ENCODE peak calls at places on chromosomes 11 and 22, in five cellular contexts. One of them, this sample, is unnamed.

GRCh38 chr22:37860796-37861421 is 11.7 kb downstream of the EIF3L start:
- DNase-seq in GM12878: no peak
- DNase-seq in HepG2: no peak
- DNase-seq in SK-N-SH: no peak
- DNase-seq in K562: no peak
- DNase-seq in this sample: no peak

GRCh38 chr11:15158351-15159015 is 43.8 kb downstream of the INSC start:
- DNase-seq in GM12878: no peak
- DNase-seq in SK-N-SH: no peak
- DNase-seq in K562: no peak
- DNase-seq in HepG2: no peak
- DNase-seq in this sample: no peak

GRCh38 chr11:91926967-91927366 is 297.7 kb upstream of the FAT3 start:
- DNase-seq in GM12878: no peak
- DNase-seq in HepG2: no peak
- DNase-seq in K562: no peak
- DNase-seq in SK-N-SH: no peak
- DNase-seq in this sample: no peak

GRCh38 chr11:62071408-62071807 is 52.4 kb upstream of the INCENP start:
- DNase-seq in GM12878: no peak
- DNase-seq in SK-N-SH: no peak
- DNase-seq in HepG2: no peak
- DNase-seq in K562: no peak
- DNase-seq in this sample: no peak

GRCh38 chr22:50206599-50206998 is 5.8 kb downstream of the SELENOO start:
- DNase-seq in GM12878: no peak
- DNase-seq in HepG2: peak
- DNase-seq in SK-N-SH: peak
- DNase-seq in K562: peak
- DNase-seq in this sample: peak

GRCh38 chr11:44380009-44380313 is 70.0 kb upstream of the ALX4 start:
- DNase-seq in K562: no peak
- DNase-seq in GM12878: no peak
- DNase-seq in HepG2: no peak
- DNase-seq in SK-N-SH: no peak
- DNase-seq in this sample: no peak

GRCh38 chr11:116518141-116518540 is 254.6 kb downstream of the BUD13 start:
- DNase-seq in GM12878: no peak
- DNase-seq in K562: no peak
- DNase-seq in HepG2: no peak
- DNase-seq in SK-N-SH: no peak
- DNase-seq in this sample: no peak

GRCh38 chr11:66856496-66857233 is at the start of gene LRFN4:
- DNase-seq in SK-N-SH: peak
- DNase-seq in HepG2: no peak
- DNase-seq in GM12878: no peak
- DNase-seq in K562: peak
- DNase-seq in this sample: peak

GRCh38 chr11:100739636-100740035 is 52.5 kb downstream of the ARHGAP42 start:
- DNase-seq in SK-N-SH: no peak
- DNase-seq in HepG2: peak
- DNase-seq in GM12878: no peak
- DNase-seq in K562: no peak
- DNase-seq in this sample: no peak

GRCh38 chr11:16807306-16807705 is 68.9 kb downstream of the C11orf58 start:
- DNase-seq in SK-N-SH: no peak
- DNase-seq in K562: no peak
- DNase-seq in GM12878: no peak
- DNase-seq in HepG2: no peak
- DNase-seq in this sample: no peak
- TF ChIP-seq FOXM1 in SK-N-SH: no peak
- TF ChIP-seq FOXM1 in K562: no peak
- TF ChIP-seq FOXM1 in GM12878: no peak
- TF ChIP-seq FOXM1 in HepG2: no peak
- TF ChIP-seq FOXM1 in this sample: no peak

DNA sequence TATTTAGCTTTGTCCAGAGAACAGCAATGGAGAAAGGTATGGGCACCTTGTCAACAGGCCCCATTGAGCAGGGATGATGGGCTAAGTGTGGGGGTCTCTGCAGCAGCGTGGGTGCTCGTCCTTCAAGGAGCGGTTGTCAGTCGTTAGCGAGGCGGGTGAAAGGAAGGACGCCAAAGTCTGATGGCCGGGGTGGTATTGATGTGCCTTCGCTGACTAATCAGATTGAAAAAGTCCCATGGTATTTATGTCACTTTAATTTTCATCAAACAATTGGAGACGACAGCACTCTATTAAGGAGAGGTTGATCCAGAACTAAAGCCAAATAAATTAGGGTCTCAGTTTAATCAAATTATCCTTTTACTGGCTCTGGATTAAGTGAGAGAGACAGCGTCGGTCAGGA is 9.6 kb downstream of the HTATIP2 start:
- DNase-seq in SK-N-SH: no peak
- DNase-seq in GM12878: no peak
- DNase-seq in K562: no peak
- DNase-seq in HepG2: no peak
- DNase-seq in this sample: no peak
- TF ChIP-seq FOXM1 in SK-N-SH: no peak
- TF ChIP-seq FOXM1 in GM12878: no peak
- TF ChIP-seq FOXM1 in K562: no peak
- TF ChIP-seq FOXM1 in HepG2: no peak
- TF ChIP-seq FOXM1 in this sample: no peak

DNA sequence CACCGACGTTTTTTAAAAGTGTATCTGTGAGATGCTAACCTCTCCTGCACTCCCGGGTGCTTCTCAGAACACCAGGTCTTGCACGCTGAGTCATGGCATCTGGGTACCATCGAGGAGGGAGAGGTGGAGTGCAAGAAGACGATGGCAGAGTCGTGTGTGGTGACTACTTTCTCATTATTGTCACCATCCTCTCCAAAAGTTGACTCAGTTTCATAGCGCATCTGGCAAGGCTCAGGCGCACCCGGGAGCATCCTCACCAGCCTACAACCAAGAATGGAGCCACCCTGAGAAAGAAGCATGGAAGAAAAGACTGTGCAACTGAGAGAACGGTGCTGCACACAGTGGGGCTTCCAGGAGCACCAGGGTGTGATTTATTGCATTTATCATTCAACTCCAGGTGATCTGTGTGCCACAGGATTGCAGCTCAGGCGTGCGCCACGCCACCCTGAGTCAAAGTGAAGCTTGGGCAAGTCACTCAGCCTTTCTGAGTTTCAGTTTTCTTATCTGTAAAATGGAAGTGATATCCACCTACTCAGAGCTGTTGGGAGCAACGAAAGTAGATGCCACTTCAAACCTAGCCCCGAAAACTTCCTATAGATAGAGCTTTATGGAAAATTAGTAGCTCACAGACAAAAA is 65.4 kb downstream of the LINC01488 start:
- DNase-seq in K562: no peak
- DNase-seq in SK-N-SH: no peak
- DNase-seq in GM12878: peak
- DNase-seq in HepG2: no peak
- DNase-seq in this sample: no peak
- TF ChIP-seq FOXM1 in K562: no peak
- TF ChIP-seq FOXM1 in SK-N-SH: no peak
- TF ChIP-seq FOXM1 in GM12878: no peak
- TF ChIP-seq FOXM1 in HepG2: no peak
- TF ChIP-seq FOXM1 in this sample: no peak

DNA sequence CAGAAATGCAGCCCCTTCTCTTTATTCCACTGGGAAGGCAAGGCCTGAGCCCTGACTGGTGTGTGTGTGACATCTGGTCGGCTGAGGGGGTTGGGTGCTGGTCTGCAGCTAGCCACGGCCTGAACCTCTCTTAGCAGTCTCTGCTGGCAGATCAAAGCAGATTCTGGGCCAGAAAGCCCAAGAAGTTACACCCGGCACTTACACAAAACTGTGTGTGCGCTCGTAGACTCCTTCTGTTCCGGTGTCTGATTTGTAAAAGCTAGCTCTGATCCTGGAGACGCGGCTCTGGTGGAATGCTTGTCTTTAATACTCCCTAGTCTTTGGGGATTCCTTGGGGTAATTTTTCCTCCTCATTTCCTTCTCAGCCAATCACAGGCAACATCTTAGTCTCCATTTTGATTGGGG is 5.5 kb downstream of the PKNOX2 start:
- DNase-seq in GM12878: no peak
- DNase-seq in HepG2: no peak
- DNase-seq in K562: no peak
- DNase-seq in SK-N-SH: no peak
- DNase-seq in this sample: no peak
- TF ChIP-seq FOXM1 in GM12878: no peak
- TF ChIP-seq FOXM1 in HepG2: no peak
- TF ChIP-seq FOXM1 in K562: no peak
- TF ChIP-seq FOXM1 in SK-N-SH: no peak
- TF ChIP-seq FOXM1 in this sample: no peak

DNA sequence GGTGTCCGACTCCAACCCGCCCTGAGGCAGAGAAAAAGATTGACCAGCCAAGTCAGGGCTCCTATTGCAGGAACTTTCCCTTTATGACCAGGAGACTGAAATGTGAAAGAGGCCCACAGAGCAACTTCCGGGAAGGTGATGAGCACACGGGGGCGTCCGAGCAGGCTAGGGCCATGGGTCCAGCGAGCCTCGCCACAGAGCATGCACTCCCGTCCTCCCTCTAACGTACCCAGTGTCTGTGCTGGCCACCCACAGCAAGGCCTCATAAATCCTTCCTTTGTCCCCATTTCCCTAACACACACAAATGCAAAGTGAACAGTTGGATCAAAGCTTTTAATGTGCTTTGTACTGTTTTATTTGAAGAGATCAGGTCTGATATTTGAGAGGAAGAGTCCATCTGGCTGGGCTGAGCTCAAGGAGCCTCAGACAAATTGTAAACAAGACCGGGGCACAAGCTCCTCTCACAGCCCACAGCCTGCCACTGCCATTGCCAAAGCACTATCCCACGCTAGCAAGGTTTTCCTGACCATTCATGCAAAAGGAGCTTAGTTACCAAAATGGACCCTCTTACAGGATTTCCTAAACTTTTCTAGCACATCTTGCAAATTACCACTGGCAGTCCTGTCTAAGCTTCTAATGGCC is 44.2 kb downstream of the BLID start:
- DNase-seq in HepG2: no peak
- DNase-seq in SK-N-SH: no peak
- DNase-seq in K562: no peak
- DNase-seq in GM12878: no peak
- DNase-seq in this sample: no peak
- TF ChIP-seq FOXM1 in HepG2: no peak
- TF ChIP-seq FOXM1 in SK-N-SH: no peak
- TF ChIP-seq FOXM1 in K562: no peak
- TF ChIP-seq FOXM1 in GM12878: no peak
- TF ChIP-seq FOXM1 in this sample: no peak

GRCh38 chr22:22948651-22949611 is 61.3 kb downstream of the IGLL5 start:
- DNase-seq in K562: no peak
- DNase-seq in HepG2: no peak
- DNase-seq in SK-N-SH: no peak
- DNase-seq in GM12878: no peak
- DNase-seq in this sample: no peak
- TF ChIP-seq FOXM1 in K562: no peak
- TF ChIP-seq FOXM1 in HepG2: no peak
- TF ChIP-seq FOXM1 in SK-N-SH: no peak
- TF ChIP-seq FOXM1 in GM12878: no peak
- TF ChIP-seq FOXM1 in this sample: no peak

This sample was measured in HEK293T.